ENCODE peak calls at places on chromosomes 13 and 19, in six cellular contexts. One of them, this sample, is unnamed. For H3K27me3, the result is how much of the 10 kb centered on the place peaks cover.

GRCh38 chr13:40433577-40433976 is 232.9 kb downstream of the FOXO1 start:
- DNase-seq in tibial artery: no peak
- DNase-seq in psoas muscle: no peak
- DNase-seq in BE2C: no peak
- DNase-seq in ascending aorta: no peak
- DNase-seq in colonic mucosa: no peak
- DNase-seq in this sample: no peak

GRCh38 chr13:49791214-49791752 is 1.2 kb downstream of the KPNA3 start:
- DNase-seq in tibial artery: no peak
- DNase-seq in psoas muscle: no peak
- DNase-seq in BE2C: no peak
- DNase-seq in ascending aorta: no peak
- DNase-seq in colonic mucosa: peak
- DNase-seq in this sample: no peak

GRCh38 chr13:113793718-113794085 is 34.7 kb downstream of the TMEM255B start:
- DNase-seq in tibial artery: peak
- DNase-seq in psoas muscle: peak
- DNase-seq in BE2C: no peak
- DNase-seq in ascending aorta: no peak
- DNase-seq in colonic mucosa: no peak
- DNase-seq in this sample: no peak

GRCh38 chr13:71922191-71922590 is 55.2 kb upstream of the DACH1 start:
- DNase-seq in tibial artery: no peak
- DNase-seq in psoas muscle: no peak
- DNase-seq in BE2C: peak
- DNase-seq in ascending aorta: no peak
- DNase-seq in colonic mucosa: no peak
- DNase-seq in this sample: no peak

GRCh38 chr19:28829762-28830161 is 383.2 kb downstream of the UQCRFS1 start:
- DNase-seq in tibial artery: no peak
- DNase-seq in psoas muscle: no peak
- DNase-seq in BE2C: no peak
- DNase-seq in ascending aorta: no peak
- DNase-seq in colonic mucosa: no peak
- DNase-seq in this sample: no peak

GRCh38 chr13:78657699-78658629 is 991 bp downstream of the OBI1 start:
- DNase-seq in tibial artery: no peak
- DNase-seq in psoas muscle: no peak
- DNase-seq in BE2C: no peak
- DNase-seq in ascending aorta: no peak
- DNase-seq in colonic mucosa: no peak
- DNase-seq in this sample: no peak

GRCh38 chr13:102699419-102699961 is 4.6 kb upstream of the METTL21C start:
- DNase-seq in tibial artery: no peak
- DNase-seq in psoas muscle: no peak
- DNase-seq in BE2C: no peak
- DNase-seq in ascending aorta: no peak
- DNase-seq in colonic mucosa: no peak
- DNase-seq in this sample: no peak

GRCh38 chr19:3047307-3048189 is 14.7 kb downstream of the TLE5 start:
- DNase-seq in tibial artery: peak
- DNase-seq in psoas muscle: peak
- DNase-seq in BE2C: peak
- DNase-seq in ascending aorta: peak
- DNase-seq in colonic mucosa: peak
- DNase-seq in this sample: peak

GRCh38 chr19:19459099-19459498 is 53.6 kb downstream of the GATAD2A start:
- DNase-seq in tibial artery: no peak
- DNase-seq in psoas muscle: no peak
- DNase-seq in BE2C: no peak
- DNase-seq in ascending aorta: no peak
- DNase-seq in colonic mucosa: no peak
- DNase-seq in this sample: no peak

GRCh38 chr13:79386125-79386822 is 19.8 kb downstream of the RBM26 start:
- DNase-seq in tibial artery: no peak
- DNase-seq in psoas muscle: no peak
- DNase-seq in BE2C: no peak
- DNase-seq in ascending aorta: no peak
- DNase-seq in colonic mucosa: no peak
- DNase-seq in this sample: no peak

GRCh38 chr19:55255618-55256423 is 3.0 kb downstream of the PPP6R1 start:
- DNase-seq in tibial artery: no peak
- DNase-seq in psoas muscle: peak
- DNase-seq in BE2C: no peak
- DNase-seq in ascending aorta: no peak
- DNase-seq in colonic mucosa: no peak
- DNase-seq in this sample: peak

GRCh38 chr13:64428196-64428595 is 2801.9 kb downstream of the PCDH9 start:
- DNase-seq in tibial artery: no peak
- DNase-seq in psoas muscle: no peak
- DNase-seq in BE2C: no peak
- DNase-seq in ascending aorta: no peak
- DNase-seq in colonic mucosa: no peak
- DNase-seq in this sample: no peak

GRCh38 chr13:49739498-49740187 is 48.4 kb upstream of the EBPL start:
- DNase-seq in tibial artery: no peak
- DNase-seq in psoas muscle: no peak
- DNase-seq in BE2C: no peak
- DNase-seq in ascending aorta: no peak
- DNase-seq in colonic mucosa: no peak
- DNase-seq in this sample: no peak

GRCh38 chr13:114068723-114069322 is 63.6 kb downstream of the RASA3 start:
- DNase-seq in tibial artery: peak
- DNase-seq in psoas muscle: peak
- DNase-seq in BE2C: no peak
- DNase-seq in ascending aorta: no peak
- DNase-seq in colonic mucosa: no peak
- DNase-seq in this sample: peak

GRCh38 chr13:29480893-29481525 is 114.5 kb downstream of the SLC7A1 start:
- DNase-seq in tibial artery: no peak
- DNase-seq in psoas muscle: no peak
- DNase-seq in BE2C: no peak
- DNase-seq in ascending aorta: peak
- DNase-seq in colonic mucosa: no peak
- DNase-seq in this sample: no peak

GRCh38 chr13:48194392-48194754 is 38.6 kb upstream of the ITM2B start:
- DNase-seq in tibial artery: no peak
- DNase-seq in psoas muscle: no peak
- DNase-seq in BE2C: no peak
- DNase-seq in ascending aorta: no peak
- DNase-seq in colonic mucosa: no peak
- DNase-seq in this sample: no peak

GRCh38 chr13:22927008-22927393 is 253.8 kb upstream of the SGCG start:
- DNase-seq in tibial artery: no peak
- DNase-seq in psoas muscle: no peak
- DNase-seq in BE2C: no peak
- DNase-seq in ascending aorta: no peak
- DNase-seq in colonic mucosa: no peak
- DNase-seq in this sample: no peak
- H3K4me3 ChIP-seq in tibial artery: peak
- H3K4me3 ChIP-seq in psoas muscle: peak
- H3K4me3 ChIP-seq in BE2C: no peak
- H3K4me3 ChIP-seq in ascending aorta: peak
- H3K4me3 ChIP-seq in colonic mucosa: peak
- H3K4me3 ChIP-seq in this sample: peak

GRCh38 chr13:45340422-45341033 is 455 bp downstream of the TPT1 start:
- DNase-seq in tibial artery: peak
- DNase-seq in psoas muscle: peak
- DNase-seq in BE2C: peak
- DNase-seq in ascending aorta: peak
- DNase-seq in colonic mucosa: peak
- DNase-seq in this sample: peak
- TF ChIP-seq CTCF in tibial artery: peak
- TF ChIP-seq CTCF in psoas muscle: peak
- TF ChIP-seq CTCF in BE2C: peak
- TF ChIP-seq CTCF in ascending aorta: peak
- TF ChIP-seq CTCF in colonic mucosa: peak
- TF ChIP-seq CTCF in this sample: peak

DNA sequence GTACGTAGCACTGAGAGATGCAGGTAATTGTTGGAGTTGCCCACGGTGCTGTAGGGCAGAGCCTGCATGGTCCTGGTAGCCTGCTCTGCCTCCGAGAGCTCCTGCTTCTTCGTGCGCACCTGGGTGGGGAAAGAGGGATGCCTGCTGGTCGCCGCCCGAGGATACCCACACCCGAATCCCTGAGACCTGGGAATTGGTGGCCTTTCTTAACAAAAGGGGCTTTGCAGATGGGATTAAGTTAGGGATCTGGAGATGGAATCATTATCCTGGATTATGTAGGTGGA is 9.4 kb downstream of the C3 start:
- DNase-seq in tibial artery: no peak
- DNase-seq in psoas muscle: peak
- DNase-seq in BE2C: no peak
- DNase-seq in ascending aorta: no peak
- DNase-seq in colonic mucosa: no peak
- DNase-seq in this sample: no peak
- H3K27me3 ChIP-seq in tibial artery: half or more
- H3K27me3 ChIP-seq in psoas muscle: under half
- H3K27me3 ChIP-seq in BE2C: under half
- H3K27me3 ChIP-seq in ascending aorta: under half
- H3K27me3 ChIP-seq in colonic mucosa: under half
- H3K27me3 ChIP-seq in this sample: under half

GRCh38 chr19:46409146-46409545 is 4.2 kb downstream of the CCDC8 start:
- DNase-seq in tibial artery: no peak
- DNase-seq in psoas muscle: no peak
- DNase-seq in BE2C: no peak
- DNase-seq in ascending aorta: no peak
- DNase-seq in colonic mucosa: no peak
- DNase-seq in this sample: no peak

GRCh38 chr19:46411088-46412033 is 2.0 kb downstream of the CCDC8 start:
- DNase-seq in tibial artery: no peak
- DNase-seq in psoas muscle: no peak
- DNase-seq in BE2C: no peak
- DNase-seq in ascending aorta: no peak
- DNase-seq in colonic mucosa: no peak
- DNase-seq in this sample: no peak

GRCh38 chr19:46408611-46409039 is 4.7 kb downstream of the CCDC8 start:
- DNase-seq in tibial artery: peak
- DNase-seq in psoas muscle: peak
- DNase-seq in BE2C: no peak
- DNase-seq in ascending aorta: peak
- DNase-seq in colonic mucosa: peak
- DNase-seq in this sample: peak

GRCh38 chr19:46412034-46412982 is 1.1 kb downstream of the CCDC8 start:
- DNase-seq in tibial artery: no peak
- DNase-seq in psoas muscle: no peak
- DNase-seq in BE2C: no peak
- DNase-seq in ascending aorta: no peak
- DNase-seq in colonic mucosa: no peak
- DNase-seq in this sample: no peak

GRCh38 chr19:46410205-46411087 is 2.9 kb downstream of the CCDC8 start:
- DNase-seq in tibial artery: no peak
- DNase-seq in psoas muscle: no peak
- DNase-seq in BE2C: no peak
- DNase-seq in ascending aorta: no peak
- DNase-seq in colonic mucosa: no peak
- DNase-seq in this sample: no peak
- H3K4me3 ChIP-seq in tibial artery: peak
- H3K4me3 ChIP-seq in psoas muscle: peak
- H3K4me3 ChIP-seq in BE2C: no peak
- H3K4me3 ChIP-seq in ascending aorta: peak
- H3K4me3 ChIP-seq in colonic mucosa: no peak
- H3K4me3 ChIP-seq in this sample: peak

GRCh38 chr13:98466634-98467236 is 110.2 kb downstream of the STK24 start:
- DNase-seq in tibial artery: peak
- DNase-seq in psoas muscle: no peak
- DNase-seq in BE2C: peak
- DNase-seq in ascending aorta: no peak
- DNase-seq in colonic mucosa: no peak
- DNase-seq in this sample: no peak
- TF ChIP-seq CTCF in tibial artery: peak
- TF ChIP-seq CTCF in psoas muscle: peak
- TF ChIP-seq CTCF in BE2C: peak
- TF ChIP-seq CTCF in ascending aorta: no peak
- TF ChIP-seq CTCF in colonic mucosa: peak
- TF ChIP-seq CTCF in this sample: peak

GRCh38 chr19:8530061-8530679 is 16.2 kb upstream of the ZNF414 start:
- DNase-seq in tibial artery: no peak
- DNase-seq in psoas muscle: no peak
- DNase-seq in BE2C: no peak
- DNase-seq in ascending aorta: no peak
- DNase-seq in colonic mucosa: no peak
- DNase-seq in this sample: peak

GRCh38 chr19:8528500-8528899 is 14.5 kb upstream of the ZNF414 start:
- DNase-seq in tibial artery: no peak
- DNase-seq in psoas muscle: no peak
- DNase-seq in BE2C: no peak
- DNase-seq in ascending aorta: no peak
- DNase-seq in colonic mucosa: no peak
- DNase-seq in this sample: no peak

GRCh38 chr19:8531470-8531869 is 17.5 kb upstream of the ZNF414 start:
- DNase-seq in tibial artery: no peak
- DNase-seq in psoas muscle: no peak
- DNase-seq in BE2C: no peak
- DNase-seq in ascending aorta: no peak
- DNase-seq in colonic mucosa: no peak
- DNase-seq in this sample: no peak

GRCh38 chr19:8529369-8530006 is 15.5 kb upstream of the ZNF414 start:
- DNase-seq in tibial artery: no peak
- DNase-seq in psoas muscle: no peak
- DNase-seq in BE2C: no peak
- DNase-seq in ascending aorta: no peak
- DNase-seq in colonic mucosa: no peak
- DNase-seq in this sample: no peak

GRCh38 chr19:8532170-8532569 is 18.2 kb upstream of the ZNF414 start:
- DNase-seq in tibial artery: no peak
- DNase-seq in psoas muscle: no peak
- DNase-seq in BE2C: no peak
- DNase-seq in ascending aorta: no peak
- DNase-seq in colonic mucosa: no peak
- DNase-seq in this sample: no peak
- H3K27me3 ChIP-seq in tibial artery: under half
- H3K27me3 ChIP-seq in psoas muscle: under half
- H3K27me3 ChIP-seq in BE2C: under half
- H3K27me3 ChIP-seq in ascending aorta: under half
- H3K27me3 ChIP-seq in colonic mucosa: under half
- H3K27me3 ChIP-seq in this sample: under half

DNA sequence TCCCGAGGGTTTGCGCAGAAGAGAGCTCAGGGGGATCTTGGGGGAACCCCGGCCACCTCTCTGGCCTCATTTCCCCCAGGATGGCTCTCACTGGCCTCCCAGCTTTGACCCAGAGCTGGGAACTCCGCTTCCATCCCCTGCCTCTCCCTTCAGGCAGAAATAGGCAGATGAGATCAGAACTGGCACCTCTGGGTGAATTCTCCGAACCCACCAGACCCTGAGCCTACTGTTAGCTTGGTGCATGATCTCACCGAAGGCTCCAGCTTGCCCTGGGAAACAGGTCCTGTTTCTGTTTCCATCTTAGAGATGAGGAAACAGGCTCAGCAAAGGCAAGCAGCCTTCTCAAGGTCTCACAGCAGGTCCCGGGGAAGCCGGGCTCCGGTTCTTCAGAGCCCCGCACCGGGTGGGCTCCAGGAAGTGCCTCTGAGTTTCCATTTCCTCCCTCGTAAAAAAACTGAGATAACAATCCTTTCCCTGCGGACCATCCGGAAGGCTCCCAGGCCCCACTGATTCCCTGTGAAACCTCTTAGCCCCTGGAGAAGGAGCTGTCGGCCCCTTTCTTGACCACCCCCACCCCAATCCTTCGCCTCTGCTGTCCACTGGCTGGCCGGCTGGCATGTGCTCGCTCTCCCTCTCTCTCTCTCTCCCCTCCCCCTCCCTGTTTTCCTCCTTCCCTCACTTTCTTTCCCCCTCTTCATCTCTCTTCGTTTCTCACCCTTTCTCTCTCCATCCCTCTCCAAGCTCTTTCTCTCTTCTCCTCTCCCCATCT is 2.1 kb downstream of the NECTIN2 start:
- DNase-seq in tibial artery: no peak
- DNase-seq in psoas muscle: no peak
- DNase-seq in BE2C: peak
- DNase-seq in ascending aorta: peak
- DNase-seq in colonic mucosa: peak
- DNase-seq in this sample: no peak
- H3K4me3 ChIP-seq in tibial artery: peak
- H3K4me3 ChIP-seq in psoas muscle: peak
- H3K4me3 ChIP-seq in BE2C: peak
- H3K4me3 ChIP-seq in ascending aorta: peak
- H3K4me3 ChIP-seq in colonic mucosa: peak
- H3K4me3 ChIP-seq in this sample: peak

This sample was measured in left lung.